ENCODE peak calls at places on chromosome 9, in six cellular contexts. Y is spleen, A is gastrocnemius medialis, C is A549, M is breast epithelium, R is upper lobe of left lung. L is an unnamed sample.
A peak's percentile ranks its signal among the peaks of the same experiment; 100 is the strongest.

GRCh38 chr9:77883846-77884771 is 147.5 kb downstream of the GNAQ start:
- DNase-seq in Y (no peak), M (no peak), A (no peak), C (no peak), R (no peak), L (peak; percentile 37)

GRCh38 chr9:136107155-136107952 is 11.3 kb downstream of the TMEM250 start:
- DNase-seq in M (no peak), Y (peak; percentile 92), A (no peak), C (no peak), R (peak; percentile 84), L (no peak)

GRCh38 chr9:126665696-126666035 is 51.9 kb downstream of the LMX1B start:
- DNase-seq in Y (no peak), R (peak; percentile 56), A (no peak), C (no peak), M (no peak), L (no peak)

GRCh38 chr9:266228-266627 is 51.6 kb downstream of the DOCK8 start:
- DNase-seq in Y (no peak), A (no peak), R (no peak), C (no peak), M (no peak), L (no peak)

GRCh38 chr9:87445646-87446045 is 52.0 kb upstream of the DAPK1 start:
- DNase-seq in C (peak; percentile 53), Y (no peak), A (peak; percentile 9), M (no peak), R (no peak), L (no peak)

GRCh38 chr9:14478175-14479165 is 164.5 kb upstream of the NFIB start:
- DNase-seq in A (no peak), R (no peak), M (no peak), C (no peak), Y (no peak), L (no peak)

GRCh38 chr9:92151691-92152393 is 36.6 kb upstream of the SPTLC1 start:
- DNase-seq in A (no peak), Y (no peak), R (no peak), M (peak; percentile 87), C (no peak), L (peak; percentile 68)

GRCh38 chr9:713046-713445 is 128.5 kb upstream of the DMRT1 start:
- DNase-seq in A (no peak), R (no peak), C (no peak), M (no peak), Y (no peak), L (no peak)

GRCh38 chr9:121781143-121781542 is 129.7 kb downstream of the DAB2IP start:
- DNase-seq in Y (no peak), M (no peak), C (no peak), A (no peak), R (no peak), L (no peak)

GRCh38 chr9:133759146-133759900 is 21.2 kb upstream of the SARDH start:
- DNase-seq in R (peak; percentile 81), C (no peak), Y (peak; percentile 18), M (peak; percentile 50), A (no peak), L (peak; percentile 67)

GRCh38 chr9:74589576-74589975 is 92.4 kb downstream of the RORB start:
- DNase-seq in Y (no peak), M (no peak), A (no peak), C (no peak), R (no peak), L (no peak)

GRCh38 chr9:136629879-136630661 is 32.6 kb upstream of the EGFL7 start:
- DNase-seq in M (no peak), R (peak; percentile 88), A (no peak), Y (peak; percentile 93), C (no peak), L (peak; percentile 56)

GRCh38 chr9:69104830-69105527 is 69.1 kb upstream of the TJP2 start:
- DNase-seq in M (peak; percentile 72), R (peak; percentile 25), C (no peak), Y (no peak), A (no peak), L (peak; percentile 80)

GRCh38 chr9:126861707-126862460 is 1.4 kb downstream of the ZBTB34 start:
- DNase-seq in M (no peak), Y (peak; percentile 72), R (no peak), C (no peak), A (no peak), L (no peak)

GRCh38 chr9:70257991-70258691 is 637 bp upstream of the SMC5 start:
- DNase-seq in A (peak; percentile 32), R (no peak), M (peak; percentile 60), C (no peak), Y (peak; percentile 92), L (peak; percentile 84)

GRCh38 chr9:91395553-91396470 is 27.8 kb downstream of the NFIL3 start:
- DNase-seq in M (no peak), R (no peak), A (no peak), Y (no peak), C (no peak), L (no peak)

GRCh38 chr9:92403153-92403552 is 1.2 kb downstream of the OGN start:
- DNase-seq in Y (no peak), A (no peak), M (no peak), R (no peak), C (no peak), L (no peak)

GRCh38 chr9:124205686-124206352 is 51.9 kb upstream of the NEK6 start:
- DNase-seq in C (no peak), A (no peak), Y (no peak), M (no peak), R (no peak), L (no peak)

GRCh38 chr9:70601000-70601929 is 186.8 kb upstream of the KLF9 start:
- DNase-seq in Y (peak; percentile 84), C (no peak), M (peak; percentile 93), A (peak; percentile 97), R (peak; percentile 91), L (peak; percentile 98)

GRCh38 chr9:104374711-104375110 is 129.4 kb upstream of the OR13F1 start:
- DNase-seq in C (no peak), R (no peak), A (no peak), M (no peak), Y (no peak), L (no peak)

GRCh38 chr9:112377684-112378344 is 2.1 kb upstream of the HSDL2 start:
- DNase-seq in R (no peak), C (no peak), M (no peak), Y (no peak), A (no peak), L (no peak)

GRCh38 chr9:16505159-16505558 is 365.3 kb downstream of the BNC2 start:
- DNase-seq in R (no peak), Y (no peak), A (no peak), M (no peak), C (peak; percentile 44), L (peak; percentile 5)

GRCh38 chr9:131402738-131403492 is 9.0 kb downstream of the PRRC2B start:
- DNase-seq in A (peak; percentile 84), M (peak; percentile 89), Y (peak; percentile 80), R (no peak), C (peak; percentile 79), L (peak; percentile 90)

GRCh38 chr9:112241491-112241890 is 66.4 kb upstream of the SUSD1 start:
- DNase-seq in M (no peak), C (no peak), A (no peak), R (no peak), Y (no peak), L (no peak)

GRCh38 chr9:21251638-21252037 is 11.8 kb upstream of the IFNA14 start:
- DNase-seq in M (no peak), A (no peak), R (no peak), C (no peak), Y (no peak), L (no peak)

GRCh38 chr9:131733601-131734061 is 6.2 kb downstream of the RAPGEF1 start:
- DNase-seq in Y (no peak), M (no peak), C (peak; percentile 88), A (peak; percentile 83), R (peak; percentile 87), L (peak; percentile 33)

GRCh38 chr9:137178939-137179630 is 7.2 kb upstream of the TMEM210 start:
- DNase-seq in A (no peak), C (no peak), M (no peak), R (peak; percentile 75), Y (no peak), L (no peak)

GRCh38 chr9:105254226-105254625 is 9.8 kb downstream of the SLC44A1 start:
- DNase-seq in M (no peak), R (no peak), C (no peak), Y (no peak), A (no peak), L (peak; percentile 35)

GRCh38 chr9:96152550-96152949 is 149.4 kb downstream of the HSD17B3 start:
- DNase-seq in A (no peak), M (no peak), Y (no peak), C (no peak), R (no peak), L (no peak)
- H3K4me3 ChIP-seq in A (no peak overlapping the region), M (no peak overlapping the region), Y (no peak overlapping the region), C (no peak overlapping the region), R (no peak overlapping the region), L (no peak overlapping the region)

DNA sequence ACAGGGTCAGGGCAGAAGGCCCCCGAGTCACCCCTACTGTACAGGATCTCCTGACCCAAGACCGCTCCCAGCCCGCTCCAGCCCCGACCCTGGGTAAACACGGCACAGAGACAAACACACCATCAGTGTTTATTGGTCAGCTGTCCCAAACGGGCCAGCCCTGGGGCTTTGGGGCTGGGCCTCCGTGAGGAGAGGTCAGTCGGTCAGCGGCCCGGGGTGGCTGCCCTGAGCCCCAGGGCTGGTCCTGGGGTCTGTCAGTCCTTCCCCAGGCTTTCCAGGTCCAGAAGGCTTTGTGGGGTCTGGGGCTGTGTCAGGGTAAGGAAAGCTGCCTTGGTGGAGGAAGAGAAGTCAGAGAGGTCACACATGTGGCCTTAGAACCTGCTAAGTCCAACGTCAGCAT is 2.7 kb downstream of the DPM2 start:
- DNase-seq in R (peak; percentile 65), C (no peak), M (no peak), Y (no peak), A (no peak), L (no peak)
- H3K4me1 ChIP-seq in R (peaks cover 40% of the 10 kb centered on the region), C (peaks cover 45% of the 10 kb centered on the region), M (peaks cover 24% of the 10 kb centered on the region), Y (peaks cover 34% of the 10 kb centered on the region), A (peaks cover 33% of the 10 kb centered on the region), L (peaks cover 41% of the 10 kb centered on the region)

DNA sequence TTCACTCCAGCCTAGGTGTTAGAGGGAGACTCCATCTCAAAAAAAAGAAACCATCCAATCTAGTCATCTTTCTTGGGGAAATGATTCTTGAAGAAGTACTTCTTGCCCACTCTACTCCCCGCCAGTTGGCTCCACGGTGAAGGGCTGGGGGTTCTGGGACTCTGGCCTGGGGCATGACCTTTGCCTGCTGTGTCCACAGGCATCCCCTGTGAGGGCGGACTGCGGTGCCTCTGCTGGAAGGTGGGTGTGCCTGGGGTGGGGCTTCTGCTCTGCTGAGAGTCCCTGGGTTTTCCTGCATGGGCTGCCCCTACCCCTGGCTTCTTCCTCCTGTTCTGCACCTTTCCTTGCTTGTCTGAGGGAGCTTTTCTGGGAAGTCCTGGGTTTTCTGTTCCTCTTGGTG is 3.5 kb downstream of the TBC1D13 start:
- DNase-seq in R (no peak), C (no peak), Y (no peak), M (no peak), A (no peak), L (no peak)
- TF ChIP-seq POLR2A in R (no peak), C (no peak), Y (no peak), M (no peak), A (no peak), L (no peak)

DNA sequence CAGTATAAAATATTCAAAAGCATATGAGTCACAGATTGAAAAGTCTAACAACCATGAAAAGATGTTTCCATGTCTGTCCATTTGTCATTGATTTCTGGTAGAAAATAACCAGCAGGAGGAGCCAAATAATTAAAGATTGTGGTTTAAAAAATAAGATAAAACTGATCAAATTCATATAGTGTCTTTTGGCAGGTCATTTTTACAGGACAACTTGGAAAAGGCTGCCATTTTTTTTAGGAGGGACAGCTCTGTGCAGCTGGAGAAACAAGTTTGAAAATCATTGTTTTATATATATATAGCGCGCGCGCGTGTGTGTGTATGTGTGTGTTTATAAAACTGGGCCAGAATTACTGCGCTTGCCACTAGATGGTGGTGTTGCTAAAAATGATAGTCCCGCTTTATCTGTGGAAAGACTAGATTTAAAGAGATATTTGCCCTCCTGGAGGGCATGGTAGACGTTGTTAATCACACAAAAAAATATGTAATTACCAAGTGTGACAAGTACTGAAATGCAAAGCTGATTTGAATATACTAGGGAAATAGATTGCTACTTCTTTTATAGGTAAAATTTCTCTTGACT is 1.3 kb upstream of the TRMO start:
- DNase-seq in R (no peak), Y (peak; percentile 81), M (peak; percentile 68), A (peak; percentile 48), C (peak; percentile 85), L (peak; percentile 76)
- H3K4me3 ChIP-seq in R (peak overlapping the region; percentile 63), Y (peak overlapping the region; percentile 8), M (peak overlapping the region; percentile 69), A (peak overlapping the region; percentile 66), C (peak overlapping the region; percentile 55), L (no peak overlapping the region)